ENCODE peak calls at places on chromosomes 1 and 21, in eight cellular contexts. Q is cardiac fibroblast; F is mesothelial cell of epicardium; A is NCI-H1417; V is Karpas-422; L is spleen; N is activated naive CD8-positive, alpha-beta T cell treated with anti-CD3 and anti-CD28 coated beads for 36 hours; J is KBM-7. X is an unnamed sample.

GRCh38 chr1:180257028-180257386 is 26.9 kb downstream of the LHX4 start:
- DNase-seq in Q (no peak), F (no peak), A (no peak), V (no peak), L (peak; percentile 43), N (no peak), J (no peak), X (no peak)

GRCh38 chr21:40339050-40339449 is 471.8 kb downstream of the PCP4 start:
- DNase-seq in Q (no peak), F (no peak), A (no peak), V (no peak), L (no peak), N (no peak), J (no peak), X (no peak)

GRCh38 chr1:112316254-112316653 is 79.8 kb upstream of the CTTNBP2NL start:
- DNase-seq in Q (no peak), F (no peak), A (no peak), V (no peak), L (no peak), N (no peak), J (no peak), X (no peak)

GRCh38 chr1:41900611-41901444 is 17.9 kb downstream of the HIVEP3 start:
- DNase-seq in Q (peak; percentile 65), F (no peak), A (no peak), V (no peak), L (no peak), N (no peak), J (no peak), X (no peak)

GRCh38 chr1:168135982-168136708 is 585 bp downstream of the GPR161 start:
- DNase-seq in Q (peak; percentile 40), F (peak; percentile 32), A (peak; percentile 61), V (no peak), L (peak; percentile 78), N (peak; percentile 34), J (peak; percentile 34), X (no peak)

GRCh38 chr1:156682166-156682890 is 5.1 kb upstream of the NES start:
- DNase-seq in Q (no peak), F (no peak), A (no peak), V (no peak), L (no peak), N (no peak), J (no peak), X (no peak)

GRCh38 chr1:166350490-166350889 is 183.7 kb upstream of the FAM78B start:
- DNase-seq in Q (no peak), F (no peak), A (no peak), V (no peak), L (no peak), N (no peak), J (no peak), X (no peak)

GRCh38 chr1:178645826-178646200 is 79.2 kb upstream of the RALGPS2 start:
- DNase-seq in Q (peak; percentile 68), F (no peak), A (no peak), V (no peak), L (no peak), N (no peak), J (no peak), X (no peak)

GRCh38 chr1:104991702-104992101 is 1242.0 kb downstream of the AMY1C start:
- DNase-seq in Q (no peak), F (no peak), A (peak; percentile 60), V (no peak), L (no peak), N (no peak), J (no peak), X (no peak)